ENCODE peak calls at places on chromosomes 5 and 9, in eight cellular contexts. One of them, this sample, is unnamed.
A peak's percentile ranks its signal among the peaks of the same experiment; 100 is the strongest.

GRCh38 chr5:134446938-134447337 is 35.3 kb upstream of the CDKN2AIPNL start:
- DNase-seq in prostate gland: no peak
- DNase-seq in OCI-LY7: peak; percentile 54
- DNase-seq in cardiac muscle cell: no peak
- DNase-seq in RWPE2: no peak
- DNase-seq in HCT116: no peak
- DNase-seq in tibial nerve: no peak
- DNase-seq in mucosa of descending colon: no peak
- DNase-seq in this sample: no peak

GRCh38 chr9:95284667-95285066 is 32.8 kb downstream of the FANCC start:
- DNase-seq in prostate gland: no peak
- DNase-seq in OCI-LY7: no peak
- DNase-seq in cardiac muscle cell: no peak
- DNase-seq in RWPE2: no peak
- DNase-seq in HCT116: no peak
- DNase-seq in tibial nerve: no peak
- DNase-seq in mucosa of descending colon: no peak
- DNase-seq in this sample: no peak

GRCh38 chr5:180135128-180135955 is 63.8 kb upstream of the RNF130 start:
- DNase-seq in prostate gland: no peak
- DNase-seq in OCI-LY7: no peak
- DNase-seq in cardiac muscle cell: no peak
- DNase-seq in RWPE2: peak; percentile 76
- DNase-seq in HCT116: peak; percentile 48
- DNase-seq in tibial nerve: no peak
- DNase-seq in mucosa of descending colon: no peak
- DNase-seq in this sample: peak; percentile 73

GRCh38 chr5:57895766-57896165 is 413.2 kb upstream of the ACTBL2 start:
- DNase-seq in prostate gland: no peak
- DNase-seq in OCI-LY7: no peak
- DNase-seq in cardiac muscle cell: no peak
- DNase-seq in RWPE2: no peak
- DNase-seq in HCT116: no peak
- DNase-seq in tibial nerve: no peak
- DNase-seq in mucosa of descending colon: no peak
- DNase-seq in this sample: no peak

GRCh38 chr9:119375892-119376291 is 6.7 kb upstream of the BRINP1 start:
- DNase-seq in prostate gland: no peak
- DNase-seq in OCI-LY7: peak; percentile 19
- DNase-seq in cardiac muscle cell: peak; percentile 72
- DNase-seq in RWPE2: no peak
- DNase-seq in HCT116: peak; percentile 2
- DNase-seq in tibial nerve: no peak
- DNase-seq in mucosa of descending colon: no peak
- DNase-seq in this sample: no peak

GRCh38 chr5:91642592-91642991 is 259.5 kb upstream of the ARRDC3 start:
- DNase-seq in prostate gland: no peak
- DNase-seq in OCI-LY7: no peak
- DNase-seq in cardiac muscle cell: no peak
- DNase-seq in RWPE2: no peak
- DNase-seq in HCT116: no peak
- DNase-seq in tibial nerve: no peak
- DNase-seq in mucosa of descending colon: no peak
- DNase-seq in this sample: no peak

GRCh38 chr5:177366528-177367322 is 9.0 kb downstream of the RGS14 start:
- DNase-seq in prostate gland: peak; percentile 92
- DNase-seq in OCI-LY7: no peak
- DNase-seq in cardiac muscle cell: peak; percentile 94
- DNase-seq in RWPE2: peak; percentile 85
- DNase-seq in HCT116: no peak
- DNase-seq in tibial nerve: peak; percentile 72
- DNase-seq in mucosa of descending colon: peak; percentile 89
- DNase-seq in this sample: peak; percentile 93

GRCh38 chr9:93830606-93831005 is 124.5 kb downstream of the BARX1 start:
- DNase-seq in prostate gland: no peak
- DNase-seq in OCI-LY7: no peak
- DNase-seq in cardiac muscle cell: no peak
- DNase-seq in RWPE2: no peak
- DNase-seq in HCT116: no peak
- DNase-seq in tibial nerve: no peak
- DNase-seq in mucosa of descending colon: no peak
- DNase-seq in this sample: no peak

GRCh38 chr9:91328186-91328585 is 33.5 kb downstream of the AUH start:
- DNase-seq in prostate gland: no peak
- DNase-seq in OCI-LY7: no peak
- DNase-seq in cardiac muscle cell: no peak
- DNase-seq in RWPE2: no peak
- DNase-seq in HCT116: no peak
- DNase-seq in tibial nerve: no peak
- DNase-seq in mucosa of descending colon: no peak
- DNase-seq in this sample: no peak

GRCh38 chr9:92715488-92716231 is 45.7 kb upstream of the IPPK start:
- DNase-seq in prostate gland: no peak
- DNase-seq in OCI-LY7: no peak
- DNase-seq in cardiac muscle cell: peak; percentile 73
- DNase-seq in RWPE2: peak; percentile 54
- DNase-seq in HCT116: no peak
- DNase-seq in tibial nerve: no peak
- DNase-seq in mucosa of descending colon: peak; percentile 64
- DNase-seq in this sample: no peak

GRCh38 chr5:123035950-123036390 is 555 bp downstream of the PPIC start:
- DNase-seq in prostate gland: peak; percentile 44
- DNase-seq in OCI-LY7: no peak
- DNase-seq in cardiac muscle cell: peak; percentile 80
- DNase-seq in RWPE2: peak; percentile 76
- DNase-seq in HCT116: peak; percentile 2
- DNase-seq in tibial nerve: peak; percentile 23
- DNase-seq in mucosa of descending colon: no peak
- DNase-seq in this sample: peak; percentile 87

GRCh38 chr9:79686381-79687130 is 114.8 kb downstream of the TLE4 start:
- DNase-seq in prostate gland: no peak
- DNase-seq in OCI-LY7: no peak
- DNase-seq in cardiac muscle cell: no peak
- DNase-seq in RWPE2: no peak
- DNase-seq in HCT116: no peak
- DNase-seq in tibial nerve: no peak
- DNase-seq in mucosa of descending colon: no peak
- DNase-seq in this sample: no peak

GRCh38 chr9:114027159-114027895 is 50.8 kb downstream of the AMBP start:
- DNase-seq in prostate gland: peak; percentile 1
- DNase-seq in OCI-LY7: no peak
- DNase-seq in cardiac muscle cell: no peak
- DNase-seq in RWPE2: no peak
- DNase-seq in HCT116: no peak
- DNase-seq in tibial nerve: no peak
- DNase-seq in mucosa of descending colon: no peak
- DNase-seq in this sample: no peak
- H3K36me3 ChIP-seq in prostate gland: no peaks in the 10 kb centered on the region
- H3K36me3 ChIP-seq in OCI-LY7: no peaks in the 10 kb centered on the region
- H3K36me3 ChIP-seq in cardiac muscle cell: peaks cover 6% of the 10 kb centered on the region
- H3K36me3 ChIP-seq in RWPE2: peaks cover 19% of the 10 kb centered on the region
- H3K36me3 ChIP-seq in HCT116: no peaks in the 10 kb centered on the region
- H3K36me3 ChIP-seq in tibial nerve: no peaks in the 10 kb centered on the region
- H3K36me3 ChIP-seq in mucosa of descending colon: no peaks in the 10 kb centered on the region
- H3K36me3 ChIP-seq in this sample: peaks cover 10% of the 10 kb centered on the region

DNA sequence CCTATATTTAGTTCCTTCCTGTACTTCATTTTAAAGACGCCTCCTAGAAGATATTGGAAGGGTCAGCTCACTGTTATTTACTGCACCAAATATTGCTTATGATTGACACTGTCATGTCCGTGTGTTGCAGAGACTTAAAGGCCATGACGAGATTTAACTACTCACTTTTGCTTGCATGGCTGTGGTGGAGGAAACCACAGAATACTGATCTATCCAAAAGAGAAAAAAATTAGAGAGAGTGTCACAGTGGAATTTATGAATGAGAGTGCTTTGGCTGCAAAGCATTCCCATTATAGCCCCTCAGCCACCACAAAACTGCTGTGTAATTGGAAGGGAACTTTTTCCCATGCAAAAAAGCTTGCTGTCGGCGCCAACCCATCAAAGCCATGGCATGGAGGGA is 58.0 kb downstream of the EBF1 start:
- DNase-seq in prostate gland: no peak
- DNase-seq in OCI-LY7: no peak
- DNase-seq in cardiac muscle cell: no peak
- DNase-seq in RWPE2: no peak
- DNase-seq in HCT116: no peak
- DNase-seq in tibial nerve: no peak
- DNase-seq in mucosa of descending colon: no peak
- DNase-seq in this sample: no peak
- H3K4me1 ChIP-seq in prostate gland: no peaks in the 10 kb centered on the region
- H3K4me1 ChIP-seq in OCI-LY7: peaks cover 83% of the 10 kb centered on the region
- H3K4me1 ChIP-seq in cardiac muscle cell: no peaks in the 10 kb centered on the region
- H3K4me1 ChIP-seq in RWPE2: no peaks in the 10 kb centered on the region
- H3K4me1 ChIP-seq in HCT116: no peaks in the 10 kb centered on the region
- H3K4me1 ChIP-seq in tibial nerve: peaks cover 48% of the 10 kb centered on the region
- H3K4me1 ChIP-seq in mucosa of descending colon: no peaks in the 10 kb centered on the region
- H3K4me1 ChIP-seq in this sample: peaks cover 9% of the 10 kb centered on the region

GRCh38 chr5:14450055-14450524 is 131.5 kb upstream of the OTULINL start:
- DNase-seq in prostate gland: no peak
- DNase-seq in OCI-LY7: no peak
- DNase-seq in cardiac muscle cell: no peak
- DNase-seq in RWPE2: no peak
- DNase-seq in HCT116: no peak
- DNase-seq in tibial nerve: peak; percentile 77
- DNase-seq in mucosa of descending colon: no peak
- DNase-seq in this sample: no peak

GRCh38 chr5:14451866-14452265 is 129.7 kb upstream of the OTULINL start:
- DNase-seq in prostate gland: no peak
- DNase-seq in OCI-LY7: no peak
- DNase-seq in cardiac muscle cell: no peak
- DNase-seq in RWPE2: no peak
- DNase-seq in HCT116: no peak
- DNase-seq in tibial nerve: no peak
- DNase-seq in mucosa of descending colon: no peak
- DNase-seq in this sample: no peak

GRCh38 chr5:14449052-14449661 is 132.4 kb upstream of the OTULINL start:
- DNase-seq in prostate gland: no peak
- DNase-seq in OCI-LY7: no peak
- DNase-seq in cardiac muscle cell: no peak
- DNase-seq in RWPE2: no peak
- DNase-seq in HCT116: no peak
- DNase-seq in tibial nerve: no peak
- DNase-seq in mucosa of descending colon: peak; percentile 63
- DNase-seq in this sample: no peak

GRCh38 chr5:14453486-14453885 is 128.1 kb upstream of the OTULINL start:
- DNase-seq in prostate gland: no peak
- DNase-seq in OCI-LY7: no peak
- DNase-seq in cardiac muscle cell: no peak
- DNase-seq in RWPE2: no peak
- DNase-seq in HCT116: no peak
- DNase-seq in tibial nerve: no peak
- DNase-seq in mucosa of descending colon: no peak
- DNase-seq in this sample: no peak

GRCh38 chr5:14452685-14453084 is 128.9 kb upstream of the OTULINL start:
- DNase-seq in prostate gland: no peak
- DNase-seq in OCI-LY7: no peak
- DNase-seq in cardiac muscle cell: no peak
- DNase-seq in RWPE2: no peak
- DNase-seq in HCT116: no peak
- DNase-seq in tibial nerve: no peak
- DNase-seq in mucosa of descending colon: no peak
- DNase-seq in this sample: no peak
- H3K36me3 ChIP-seq in prostate gland: no peaks in the 10 kb centered on the region
- H3K36me3 ChIP-seq in OCI-LY7: no peaks in the 10 kb centered on the region
- H3K36me3 ChIP-seq in cardiac muscle cell: no peaks in the 10 kb centered on the region
- H3K36me3 ChIP-seq in RWPE2: peaks cover 52% of the 10 kb centered on the region
- H3K36me3 ChIP-seq in HCT116: no peaks in the 10 kb centered on the region
- H3K36me3 ChIP-seq in tibial nerve: no peaks in the 10 kb centered on the region
- H3K36me3 ChIP-seq in mucosa of descending colon: no peaks in the 10 kb centered on the region
- H3K36me3 ChIP-seq in this sample: no peaks in the 10 kb centered on the region

GRCh38 chr5:172854451-172854871 is 20.4 kb downstream of the ERGIC1 start:
- DNase-seq in prostate gland: peak; percentile 88
- DNase-seq in OCI-LY7: no peak
- DNase-seq in cardiac muscle cell: no peak
- DNase-seq in RWPE2: no peak
- DNase-seq in HCT116: no peak
- DNase-seq in tibial nerve: peak; percentile 62
- DNase-seq in mucosa of descending colon: peak; percentile 76
- DNase-seq in this sample: peak; percentile 75
- H3K4me1 ChIP-seq in prostate gland: peaks cover 35% of the 10 kb centered on the region
- H3K4me1 ChIP-seq in OCI-LY7: peaks cover 22% of the 10 kb centered on the region
- H3K4me1 ChIP-seq in cardiac muscle cell: peaks cover 10% of the 10 kb centered on the region
- H3K4me1 ChIP-seq in RWPE2: peaks cover 58% of the 10 kb centered on the region
- H3K4me1 ChIP-seq in HCT116: no peaks in the 10 kb centered on the region
- H3K4me1 ChIP-seq in tibial nerve: peaks cover 82% of the 10 kb centered on the region
- H3K4me1 ChIP-seq in mucosa of descending colon: peaks cover 47% of the 10 kb centered on the region
- H3K4me1 ChIP-seq in this sample: peaks cover 62% of the 10 kb centered on the region

GRCh38 chr5:14687023-14687665 is 22.6 kb downstream of the OTULIN start:
- DNase-seq in prostate gland: no peak
- DNase-seq in OCI-LY7: no peak
- DNase-seq in cardiac muscle cell: no peak
- DNase-seq in RWPE2: no peak
- DNase-seq in HCT116: no peak
- DNase-seq in tibial nerve: no peak
- DNase-seq in mucosa of descending colon: no peak
- DNase-seq in this sample: no peak
- H3K36me3 ChIP-seq in prostate gland: no peaks in the 10 kb centered on the region
- H3K36me3 ChIP-seq in OCI-LY7: peaks cover 93% of the 10 kb centered on the region
- H3K36me3 ChIP-seq in cardiac muscle cell: peaks cover 38% of the 10 kb centered on the region
- H3K36me3 ChIP-seq in RWPE2: peaks cover 88% of the 10 kb centered on the region
- H3K36me3 ChIP-seq in HCT116: peaks cover 13% of the 10 kb centered on the region
- H3K36me3 ChIP-seq in tibial nerve: no peaks in the 10 kb centered on the region
- H3K36me3 ChIP-seq in mucosa of descending colon: no peaks in the 10 kb centered on the region
- H3K36me3 ChIP-seq in this sample: peaks cover 89% of the 10 kb centered on the region

This sample was measured in upper lobe of right lung.